ENCODE peak calls at places on chromosomes 2 and 18, in six cellular contexts. A is SJSA1, Y is sigmoid colon, K is heart left ventricle, T is testis, I is endodermal cell. L is an unnamed sample. For H3K36me3, the result is how much of the 10 kb centered on the place peaks cover.

GRCh38 chr2:29267710-29268109 is 152.5 kb downstream of the CLIP4 start:
- DNase-seq in I (no peak), K (no peak), Y (no peak), A (no peak), T (no peak), L (no peak)

GRCh38 chr2:74585406-74586182 is 31.1 kb downstream of the DOK1 start:
- DNase-seq in Y (no peak), I (no peak), T (no peak), A (no peak), K (peak), L (no peak)

GRCh38 chr2:162890690-162891311 is 52.2 kb upstream of the KCNH7 start:
- DNase-seq in T (peak), A (peak), I (peak), Y (no peak), K (no peak), L (peak)

GRCh38 chr2:227627769-227628168 is 10.5 kb downstream of the SCYGR4 start:
- DNase-seq in A (no peak), T (no peak), I (no peak), Y (no peak), K (no peak), L (no peak)

GRCh38 chr2:223580951-223581350 is 21.2 kb downstream of the SCG2 start:
- DNase-seq in I (no peak), A (peak), K (no peak), T (no peak), Y (no peak), L (no peak)

GRCh38 chr2:95388878-95389255 is 13.6 kb upstream of the FAHD2A start:
- DNase-seq in I (no peak), A (no peak), Y (no peak), K (no peak), T (no peak), L (no peak)

GRCh38 chr2:9197916-9198315 is 8.7 kb upstream of the ASAP2 start:
- DNase-seq in A (no peak), Y (no peak), T (no peak), I (no peak), K (no peak), L (no peak)

GRCh38 chr2:84048964-84049363 is 410.1 kb downstream of the SUCLG1 start:
- DNase-seq in I (no peak), Y (no peak), K (no peak), T (no peak), A (no peak), L (no peak)

GRCh38 chr2:186891219-186891621 is 42.2 kb upstream of the ZSWIM2 start:
- DNase-seq in Y (no peak), I (no peak), A (no peak), T (no peak), K (no peak), L (no peak)

GRCh38 chr2:230244211-230244610 is 18.7 kb downstream of the SP140 start:
- DNase-seq in K (no peak), Y (no peak), T (no peak), A (no peak), I (no peak), L (no peak)

GRCh38 chr2:238113611-238114010 is 13.5 kb downstream of the ESPNL start:
- DNase-seq in Y (no peak), I (peak), A (no peak), T (no peak), K (no peak), L (no peak)

GRCh38 chr18:21820035-21820810 is 79.6 kb downstream of the MIB1 start:
- DNase-seq in K (no peak), T (no peak), I (no peak), Y (no peak), A (peak), L (peak)

GRCh38 chr2:68043719-68044498 is 18.9 kb downstream of the C1D start:
- DNase-seq in Y (no peak), T (no peak), A (peak), K (no peak), I (no peak), L (no peak)

GRCh38 chr2:236165491-236166156 is 2.6 kb downstream of the GBX2 start:
- DNase-seq in I (no peak), A (no peak), Y (peak), K (no peak), T (no peak), L (no peak)

GRCh38 chr2:8214221-8214620 is 467.6 kb upstream of the ID2 start:
- DNase-seq in K (no peak), T (no peak), I (no peak), Y (no peak), A (no peak), L (no peak)

GRCh38 chr2:36597003-36597531 is 901 bp downstream of the FEZ2 start:
- DNase-seq in I (no peak), T (no peak), Y (no peak), A (no peak), K (no peak), L (peak)

GRCh38 chr18:50038448-50038847 is 156.5 kb downstream of the MYO5B start:
- DNase-seq in I (no peak), A (no peak), K (no peak), Y (no peak), T (no peak), L (no peak)

DNA sequence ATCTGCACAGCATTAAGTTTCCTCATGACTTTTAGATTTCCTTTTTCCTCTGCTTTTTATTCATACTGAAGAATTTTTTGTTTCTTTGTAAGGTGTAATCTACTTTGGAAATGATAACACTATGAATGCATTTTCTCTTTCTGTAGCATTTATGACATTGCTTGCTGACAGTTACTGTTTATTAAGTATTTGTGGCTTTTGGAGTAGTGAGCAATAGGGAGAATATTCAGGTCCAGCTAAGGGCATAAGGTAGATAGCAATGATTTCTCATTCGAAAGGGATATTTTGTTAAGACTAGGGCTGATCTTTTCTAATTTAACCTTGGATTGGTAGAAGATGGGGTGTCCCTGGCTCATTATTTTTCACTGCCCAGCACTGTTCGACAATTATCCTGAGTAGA is 80.3 kb downstream of the XRCC5 start:
- DNase-seq in K (no peak), A (no peak), Y (no peak), T (no peak), I (no peak), L (no peak)
- H3K36me3 ChIP-seq in K (under half), A (half or more), Y (under half), T (under half), I (half or more), L (under half)

DNA sequence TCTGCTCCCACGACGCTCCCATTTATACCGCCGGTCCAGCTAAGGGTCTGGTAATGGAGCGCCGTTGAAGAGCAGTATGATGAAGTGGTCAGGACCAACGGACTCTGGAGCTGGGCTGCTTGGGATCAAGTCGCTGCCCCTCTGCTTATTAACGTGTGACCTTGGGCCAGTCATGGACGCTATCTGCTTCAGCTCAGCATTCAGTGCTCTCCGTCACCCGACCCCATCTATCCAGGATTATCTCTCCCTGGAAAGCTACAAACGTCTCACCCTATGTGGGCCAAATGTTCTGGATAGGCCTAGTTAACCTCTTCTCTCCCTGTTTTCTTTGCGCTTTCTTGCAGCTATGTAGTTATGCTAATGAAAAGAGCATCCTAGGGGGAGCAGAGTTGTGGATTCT is 873 bp downstream of the MSH2 start:
- DNase-seq in A (no peak), T (peak), I (peak), K (no peak), Y (no peak), L (peak)
- H3K27ac ChIP-seq in A (no peak), T (peak), I (no peak), K (peak), Y (no peak), L (no peak)

DNA sequence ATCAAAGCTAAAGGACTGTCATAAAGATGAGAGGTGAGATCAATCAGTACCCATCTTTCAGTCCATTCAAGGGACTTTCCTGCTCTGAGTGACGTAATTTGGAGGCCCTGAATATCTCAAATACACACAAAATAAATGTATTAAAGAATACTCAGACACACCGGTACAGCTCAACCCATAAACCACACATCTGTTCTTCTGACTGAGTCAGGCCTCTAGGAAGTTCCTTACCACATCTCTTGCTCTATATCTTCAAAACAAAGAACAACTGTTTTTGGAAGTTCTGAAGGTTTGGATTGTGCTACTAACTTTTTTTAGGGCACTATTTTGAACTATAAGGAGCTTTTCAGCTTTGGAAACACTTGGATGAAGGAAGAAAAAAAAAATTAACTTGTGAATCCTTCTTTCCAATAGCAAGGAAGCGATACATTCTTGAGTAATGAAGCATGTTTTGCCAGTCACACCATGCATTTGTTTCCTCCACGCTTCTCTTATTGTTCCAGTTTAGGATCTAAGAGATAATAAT is 866.5 kb upstream of the VRK2 start:
- DNase-seq in K (no peak), A (peak), T (no peak), I (no peak), Y (no peak), L (no peak)
- H3K36me3 ChIP-seq in K (under half), A (under half), T (under half), I (under half), Y (under half), L (under half)

DNA sequence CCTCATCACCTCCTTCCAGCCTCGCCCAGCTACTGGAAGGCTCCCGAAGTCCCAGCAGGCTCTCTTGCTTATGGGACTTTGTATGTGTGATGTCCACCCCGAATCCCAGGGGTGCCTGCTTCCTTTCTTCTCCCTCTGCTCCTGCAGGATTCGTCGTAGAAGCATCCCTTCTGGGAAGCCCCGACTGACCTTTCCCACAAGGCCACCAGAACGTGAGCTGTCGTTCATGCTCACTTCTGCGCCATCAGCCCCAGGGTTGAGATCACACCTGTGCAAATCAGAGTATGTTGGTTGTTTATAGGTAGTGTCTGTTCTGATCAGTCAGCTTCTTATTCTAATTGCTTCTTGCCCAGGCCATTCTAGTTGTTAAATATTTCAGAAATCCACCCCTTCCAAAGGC is 101.8 kb downstream of the HS1BP3 start:
- DNase-seq in A (no peak), T (no peak), Y (no peak), K (no peak), I (no peak), L (no peak)
- H3K27ac ChIP-seq in A (no peak), T (no peak), Y (no peak), K (no peak), I (no peak), L (no peak)

GRCh38 chr18:5463836-5464235 is 80.0 kb downstream of the EPB41L3 start:
- DNase-seq in Y (no peak), K (no peak), A (no peak), T (no peak), I (no peak), L (no peak)
- H3K36me3 ChIP-seq in Y (under half), K (under half), A (under half), T (under half), I (under half), L (under half)

DNA sequence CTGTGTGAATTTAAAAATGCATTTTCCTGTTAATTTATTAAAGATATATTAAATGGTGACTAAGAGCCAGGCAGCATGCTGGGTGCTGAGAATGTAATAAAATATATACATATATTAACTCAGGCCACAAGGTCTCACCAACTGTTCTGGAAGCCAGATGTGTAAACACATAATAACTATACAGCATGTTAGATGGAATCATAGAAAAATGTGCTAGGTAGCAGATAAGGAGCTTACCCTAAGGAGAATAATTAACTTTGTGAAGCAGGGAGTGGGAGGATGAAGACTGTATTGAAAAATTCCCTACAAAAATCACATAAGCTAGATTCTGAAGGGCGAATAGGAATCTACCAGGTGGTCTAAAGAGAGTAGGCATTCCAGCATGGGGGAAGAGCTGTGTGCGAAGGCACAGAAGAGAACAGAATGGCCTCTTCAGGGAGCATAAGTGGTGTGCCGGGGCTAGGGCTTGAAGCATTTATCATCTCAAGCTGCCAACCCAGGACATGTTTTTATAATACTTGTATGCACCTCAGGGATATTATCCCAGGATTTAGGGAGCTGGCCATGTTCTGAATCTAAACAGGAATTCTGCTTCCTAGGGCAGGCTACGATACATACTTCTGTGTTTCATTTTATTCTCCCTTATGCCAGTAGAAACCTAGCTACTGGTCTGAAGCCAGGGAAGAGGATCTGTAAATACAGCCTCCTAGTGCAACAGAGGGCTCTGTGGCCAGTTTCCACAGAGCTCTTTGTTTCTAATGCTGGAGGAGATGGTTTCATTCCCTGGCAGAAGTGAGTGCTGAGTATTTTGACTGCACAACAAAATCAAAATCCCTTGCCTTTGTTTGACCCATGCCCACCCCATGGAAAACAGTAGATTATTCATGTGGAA is 56.7 kb downstream of the NEMP2 start:
- DNase-seq in K (no peak), I (no peak), A (no peak), T (no peak), Y (no peak), L (peak)
- H3K27ac ChIP-seq in K (peak), I (no peak), A (no peak), T (peak), Y (peak), L (no peak)

DNA sequence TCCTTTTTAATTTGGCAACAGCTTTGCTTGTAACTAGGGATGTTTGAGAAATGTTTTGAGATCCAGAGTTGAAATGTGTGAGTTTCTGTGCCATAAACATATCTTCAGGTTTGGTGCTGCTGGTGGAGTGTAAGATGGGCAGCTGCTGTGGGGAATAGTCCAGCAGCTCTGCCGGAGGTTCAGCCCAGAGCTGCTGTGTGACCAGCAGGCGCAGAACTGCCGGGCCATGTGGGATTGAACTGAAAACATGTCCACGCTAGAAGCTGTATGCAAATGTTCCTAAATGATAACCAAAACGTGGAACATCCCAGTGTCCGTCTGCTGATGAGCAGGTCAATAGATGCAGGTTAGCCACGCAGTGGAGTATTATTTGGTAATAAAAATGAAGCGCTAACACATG is 99.6 kb downstream of the DGKD start:
- DNase-seq in K (no peak), A (no peak), I (no peak), Y (no peak), T (no peak), L (no peak)
- H3K36me3 ChIP-seq in K (under half), A (half or more), I (under half), Y (under half), T (under half), L (under half)

GRCh38 chr2:4695281-4695861 is 992.0 kb downstream of the DCDC2C start:
- DNase-seq in Y (no peak), K (no peak), A (no peak), T (no peak), I (no peak), L (no peak)

GRCh38 chr2:4690913-4691312 is 987.5 kb downstream of the DCDC2C start:
- DNase-seq in Y (no peak), T (no peak), I (no peak), K (no peak), A (no peak), L (no peak)

GRCh38 chr2:4693266-4693665 is 989.9 kb downstream of the DCDC2C start:
- DNase-seq in Y (no peak), K (no peak), A (no peak), T (no peak), I (no peak), L (no peak)
- H3K27ac ChIP-seq in Y (no peak), K (no peak), A (no peak), T (no peak), I (no peak), L (no peak)